ENCODE peak calls at places on chromosomes 11 and 22, in six cellular contexts. L, P, O, N, G and I are unnamed samples.

GRCh38 chr11:130478204-130478701 is 29.8 kb downstream of the ADAMTS15 start:
- DNase-seq in O (no peak), G (peak; percentile 10), P (no peak), N (no peak), L (no peak), I (no peak)

GRCh38 chr22:43825651-43826050 is 13.5 kb upstream of the EFCAB6 start:
- DNase-seq in G (no peak), N (no peak), P (no peak), O (no peak), L (no peak), I (no peak)

GRCh38 chr11:59641156-59641555 is 25.6 kb upstream of the OSBP start:
- DNase-seq in G (no peak), N (no peak), P (no peak), O (no peak), L (no peak), I (no peak)

GRCh38 chr22:41092847-41093371 is 517 bp downstream of the EP300 start:
- DNase-seq in L (peak; percentile 46), P (no peak), O (no peak), N (peak; percentile 25), G (no peak), I (no peak)

GRCh38 chr22:39839198-39839597 is 54.4 kb downstream of the ENTHD1 start:
- DNase-seq in L (no peak), O (no peak), P (no peak), G (no peak), N (no peak), I (no peak)

GRCh38 chr11:2693271-2693833 is 6.4 kb downstream of the KCNQ1OT1 start:
- DNase-seq in N (peak; percentile 86), P (no peak), L (peak; percentile 20), O (no peak), G (no peak), I (no peak)

GRCh38 chr22:48301908-48302307 is 1525.8 kb downstream of the BRD1 start:
- DNase-seq in N (no peak), O (no peak), L (no peak), G (no peak), P (no peak), I (no peak)

GRCh38 chr22:37428649-37429586 is 1.6 kb upstream of the ELFN2 start:
- DNase-seq in N (no peak), O (no peak), L (no peak), P (peak; percentile 66), G (peak; percentile 78), I (peak; percentile 83)

GRCh38 chr11:62928011-62928410 is 6.8 kb upstream of the CHRM1 start:
- DNase-seq in P (no peak), G (no peak), L (no peak), O (no peak), N (peak; percentile 11), I (no peak)

GRCh38 chr11:107951105-107951504 is 22.9 kb downstream of the RAB39A start:
- DNase-seq in L (no peak), N (no peak), O (no peak), P (no peak), G (no peak), I (no peak)

GRCh38 chr11:843818-844692 is 1.4 kb downstream of the TSPAN4 start:
- DNase-seq in L (no peak), G (no peak), O (no peak), P (peak; percentile 37), N (no peak), I (no peak)

GRCh38 chr22:49238181-49239141 is 589.2 kb downstream of the BRD1 start:
- DNase-seq in L (no peak), P (no peak), O (no peak), N (no peak), G (no peak), I (no peak)

GRCh38 chr11:65382804-65383368 is 440 bp upstream of the SLC25A45 start:
- DNase-seq in P (no peak), O (no peak), G (no peak), N (no peak), L (no peak), I (no peak)

GRCh38 chr11:74687237-74688005 is 43.8 kb downstream of the CHRDL2 start:
- DNase-seq in L (no peak), P (no peak), G (no peak), O (no peak), N (no peak), I (no peak)

GRCh38 chr11:95505927-95506426 is 275.0 kb upstream of the SESN3 start:
- DNase-seq in G (no peak), N (no peak), P (no peak), O (no peak), L (no peak), I (no peak)

GRCh38 chr22:20229916-20230775 is 38.0 kb downstream of the RTN4R start:
- DNase-seq in G (no peak), O (peak; percentile 3), N (no peak), P (no peak), L (no peak), I (no peak)

GRCh38 chr11:83044958-83045712 is 26.6 kb downstream of the RAB30 start:
- DNase-seq in P (no peak), L (peak; percentile 53), O (no peak), N (peak; percentile 75), G (peak; percentile 39), I (no peak)

GRCh38 chr11:118057424-118058145 is 19.3 kb upstream of the TMPRSS4 start:
- DNase-seq in O (no peak), N (no peak), L (no peak), G (no peak), P (no peak), I (no peak)

GRCh38 chr11:18749681-18750319 is 23.8 kb upstream of the IGSF22 start:
- DNase-seq in P (no peak), G (no peak), O (no peak), N (no peak), L (no peak), I (no peak)

GRCh38 chr11:10657308-10658271 is 36.0 kb downstream of the IRAG1 start:
- DNase-seq in P (no peak), G (peak; percentile 61), N (no peak), O (no peak), L (no peak), I (no peak)

GRCh38 chr11:118437736-118438125 is 1.4 kb downstream of the KMT2A start:
- DNase-seq in P (peak; percentile 50), N (peak; percentile 79), L (peak; percentile 80), O (no peak), G (no peak), I (peak; percentile 38)

GRCh38 chr11:102886999-102887398 is 12.2 kb upstream of the MMP12 start:
- DNase-seq in N (no peak), L (no peak), G (no peak), P (no peak), O (no peak), I (no peak)